ENCODE peak calls at places on chromosomes 5 and 9, in nine cellular contexts. W is heart left ventricle, S is fibroblast of the aortic adventitia, D is upper lobe of right lung, B is Peyer's patch, M is stomach, A is uterus, P is astrocyte of the cerebellum, U is fibroblast of mammary gland. K is an unnamed sample.

GRCh38 chr9:79570449-79571308 is 1.1 kb upstream of the TLE4 start:
- DNase-seq in B (peak), U (peak), S (peak), P (peak), A (peak), M (peak), W (peak), D (peak), K (no peak)

GRCh38 chr5:179250561-179251225 is 94.6 kb downstream of the ADAMTS2 start:
- DNase-seq in S (no peak), B (peak), A (peak), U (no peak), M (no peak), D (peak), W (no peak), P (no peak), K (no peak)

GRCh38 chr5:154947778-154948177 is 6.9 kb downstream of the MRPL22 start:
- DNase-seq in U (no peak), S (no peak), D (no peak), W (no peak), B (no peak), M (no peak), P (no peak), A (no peak), K (no peak)

GRCh38 chr5:56681346-56681745 is 134.0 kb upstream of the MAP3K1 start:
- DNase-seq in W (no peak), D (no peak), A (no peak), U (peak), M (no peak), B (no peak), P (peak), S (no peak), K (no peak)

GRCh38 chr5:132223861-132224260 is 3.8 kb downstream of the P4HA2 start:
- DNase-seq in U (no peak), W (no peak), B (no peak), M (no peak), A (no peak), D (no peak), P (no peak), S (no peak), K (no peak)

GRCh38 chr5:147743012-147743411 is 39.5 kb downstream of the JAKMIP2 start:
- DNase-seq in A (no peak), M (no peak), U (no peak), S (no peak), D (no peak), P (no peak), B (no peak), W (no peak), K (no peak)

GRCh38 chr5:150186137-150186536 is 3.7 kb upstream of the SLC6A7 start:
- DNase-seq in M (no peak), D (no peak), S (no peak), U (no peak), B (peak), A (no peak), P (no peak), W (no peak), K (no peak)

GRCh38 chr9:68683433-68683832 is 21.6 kb upstream of the PIP5K1B start:
- DNase-seq in D (no peak), A (no peak), P (no peak), S (no peak), U (no peak), W (no peak), B (no peak), M (no peak), K (no peak)

GRCh38 chr9:106174331-106174730 is 480.0 kb downstream of the TMEM38B start:
- DNase-seq in D (no peak), M (no peak), A (no peak), U (no peak), S (no peak), P (no peak), B (no peak), W (no peak), K (no peak)

GRCh38 chr9:13424204-13424603 is 144.7 kb upstream of the MPDZ start:
- DNase-seq in P (no peak), S (no peak), W (no peak), A (no peak), U (no peak), M (no peak), B (no peak), D (no peak), K (no peak)

GRCh38 chr5:96114736-96115466 is 153.2 kb upstream of the ELL2 start:
- DNase-seq in M (no peak), A (no peak), B (no peak), S (peak), U (peak), W (no peak), P (no peak), D (no peak), K (no peak)

GRCh38 chr9:94553029-94553938 is 1.6 kb upstream of the PCAT7 start:
- DNase-seq in S (no peak), B (peak), W (no peak), U (no peak), D (no peak), M (peak), A (no peak), P (no peak), K (no peak)

GRCh38 chr5:56983593-56984361 is 31.9 kb upstream of the MIER3 start:
- DNase-seq in U (no peak), A (no peak), P (no peak), D (no peak), M (no peak), W (no peak), B (no peak), S (no peak), K (no peak)

GRCh38 chr9:13841801-13842462 is 472.0 kb downstream of the NFIB start:
- DNase-seq in D (no peak), S (peak), U (no peak), W (peak), P (no peak), M (no peak), A (no peak), B (no peak), K (no peak)

GRCh38 chr5:177232761-177233160 is 70.8 kb downstream of the RAB24 start:
- DNase-seq in P (peak), S (peak), B (no peak), U (peak), D (no peak), W (no peak), M (no peak), A (no peak), K (peak)

GRCh38 chr5:55035480-55035879 is 11.4 kb downstream of the GZMK start:
- DNase-seq in U (no peak), D (no peak), P (no peak), B (no peak), S (no peak), A (no peak), W (no peak), M (no peak), K (no peak)

GRCh38 chr9:81787747-81788632 is 98.6 kb upstream of the TLE1 start:
- DNase-seq in M (no peak), W (no peak), P (peak), B (no peak), U (peak), A (peak), D (no peak), S (peak), K (peak)

GRCh38 chr5:6201626-6202025 is 176.7 kb downstream of the MED10 start:
- DNase-seq in M (no peak), D (no peak), A (no peak), S (peak), U (peak), P (peak), B (no peak), W (no peak), K (no peak)

GRCh38 chr5:72557576-72558336 is 50.5 kb upstream of the ZNF366 start:
- DNase-seq in P (no peak), U (no peak), B (no peak), S (no peak), D (no peak), W (no peak), A (no peak), M (no peak), K (no peak)

GRCh38 chr5:72554897-72555296 is 47.7 kb upstream of the ZNF366 start:
- DNase-seq in A (no peak), U (no peak), B (no peak), W (no peak), P (no peak), S (no peak), M (no peak), D (no peak), K (no peak)

GRCh38 chr5:72557147-72557501 is 49.9 kb upstream of the ZNF366 start:
- DNase-seq in U (no peak), W (no peak), A (no peak), D (no peak), M (no peak), B (no peak), P (no peak), S (no peak), K (no peak)

GRCh38 chr5:72555871-72556270 is 48.7 kb upstream of the ZNF366 start:
- DNase-seq in P (no peak), B (no peak), U (peak), D (no peak), S (no peak), W (no peak), M (no peak), A (no peak), K (no peak)

GRCh38 chr5:72556351-72557146 is 49.3 kb upstream of the ZNF366 start:
- DNase-seq in S (peak), U (peak), M (peak), D (peak), B (peak), P (peak), A (peak), W (peak), K (no peak)
- H3K4me3 ChIP-seq in S (peak), U (peak), M (peak), D (peak), B (peak), P (no peak), A (peak), W (peak), K (peak)

GRCh38 chr9:130715270-130716077 is 21.9 kb downstream of the EXOSC2 start:
- DNase-seq in P (no peak), B (no peak), W (no peak), D (no peak), S (peak), M (no peak), U (peak), A (no peak), K (no peak)

GRCh38 chr9:130714586-130715110 is 21.1 kb downstream of the EXOSC2 start:
- DNase-seq in B (no peak), W (no peak), S (peak), P (no peak), M (no peak), A (no peak), U (peak), D (no peak), K (no peak)

GRCh38 chr9:130711469-130711868 is 17.9 kb downstream of the EXOSC2 start:
- DNase-seq in U (no peak), P (no peak), B (no peak), A (no peak), D (no peak), M (no peak), S (no peak), W (no peak), K (no peak)

GRCh38 chr9:130712564-130713285 is 19.1 kb downstream of the EXOSC2 start:
- DNase-seq in D (peak), S (peak), A (peak), B (peak), P (peak), M (peak), U (peak), W (peak), K (peak)

GRCh38 chr9:130713286-130713975 is 19.9 kb downstream of the EXOSC2 start:
- DNase-seq in W (no peak), P (no peak), U (peak), A (peak), M (no peak), S (peak), B (no peak), D (no peak), K (no peak)
- TF ChIP-seq CTCF in W (no peak), P (no peak), U (no peak), A (no peak), M (no peak), S (no peak), B (no peak), D (no peak), K (no peak)

GRCh38 chr5:145834554-145834916 is 607 bp downstream of the PRELID2 start:
- DNase-seq in M (no peak), U (peak), S (no peak), P (no peak), D (no peak), A (no peak), W (no peak), B (no peak), K (no peak)

GRCh38 chr5:145835839-145836222 is 689 bp upstream of the PRELID2 start:
- DNase-seq in B (no peak), M (no peak), P (no peak), D (no peak), W (no peak), S (no peak), U (no peak), A (no peak), K (no peak)

GRCh38 chr5:145834917-145835838 is at the start of gene PRELID2:
- DNase-seq in D (peak), M (peak), A (peak), S (peak), B (peak), W (peak), U (peak), P (peak), K (peak)

GRCh38 chr5:145830594-145830993 is 4.5 kb downstream of the PRELID2 start:
- DNase-seq in W (no peak), P (no peak), U (peak), M (no peak), S (peak), A (no peak), D (no peak), B (no peak), K (peak)

GRCh38 chr5:145833616-145834200 is 1.4 kb downstream of the PRELID2 start:
- DNase-seq in U (no peak), W (no peak), S (no peak), D (no peak), A (no peak), M (no peak), B (no peak), P (no peak), K (no peak)
- H3K4me3 ChIP-seq in U (no peak), W (no peak), S (no peak), D (no peak), A (peak), M (peak), B (peak), P (no peak), K (no peak)

GRCh38 chr9:2620876-2621677 is 510 bp upstream of the VLDLR start:
- DNase-seq in B (peak), S (peak), W (peak), A (peak), P (peak), D (peak), M (peak), U (peak), K (peak)
- TF ChIP-seq CTCF in B (no peak), S (peak), W (no peak), A (no peak), P (peak), D (peak), M (no peak), U (peak), K (no peak)